ENCODE peak calls at places on chromosome 1, in six cellular contexts. I is CD8-positive, alpha-beta T cell; Z is PC-3; A is pancreas; M is left ventricle myocardium superior; U is GM12878. E is an unnamed sample.

GRCh38 chr1:214579183-214579582 is 23.8 kb upstream of the CENPF start:
- ATAC-seq in U (peak), A (no peak), Z (no peak), M (no peak), I (no peak), E (no peak)

GRCh38 chr1:183810172-183810571 is 5.3 kb downstream of the RGL1 start:
- ATAC-seq in A (no peak), U (peak), M (no peak), Z (no peak), I (no peak), E (no peak)

GRCh38 chr1:112465122-112465521 is 43.6 kb upstream of the WNT2B start:
- ATAC-seq in M (peak), Z (peak), A (no peak), I (no peak), U (no peak), E (peak)

GRCh38 chr1:29793101-29793546 is 556.8 kb downstream of the PTPRU start:
- ATAC-seq in Z (peak), A (peak), U (peak), I (no peak), M (peak), E (peak)

GRCh38 chr1:23581219-23581618 is 21.9 kb upstream of the ID3 start:
- ATAC-seq in Z (no peak), U (no peak), M (peak), A (no peak), I (no peak), E (peak)

GRCh38 chr1:91697322-91698260 is 188.4 kb downstream of the TGFBR3 start:
- ATAC-seq in M (peak), I (peak), A (no peak), U (peak), Z (no peak), E (no peak)

GRCh38 chr1:43451157-43451591 is 2.6 kb downstream of the HYI start:
- ATAC-seq in I (no peak), Z (no peak), U (no peak), M (no peak), A (no peak), E (no peak)

GRCh38 chr1:184954232-184954995 is 19.9 kb downstream of the NIBAN1 start:
- ATAC-seq in M (peak), Z (no peak), A (peak), I (no peak), U (no peak), E (peak)

GRCh38 chr1:64042331-64043100 is 160.9 kb upstream of the UBE2U start:
- ATAC-seq in U (no peak), I (no peak), M (peak), Z (peak), A (peak), E (peak)

E was measured in SK-N-SH treated with all-trans-retinoic acid at 6 μM for 48 hours.